ENCODE peak calls at places on chromosome 9, in four cellular contexts. X, J, T and O are unnamed samples.

GRCh38 chr9:110832916-110833315 is 164.3 kb downstream of the MUSK start:
- DNase-seq in T (peak; percentile 28), X (no peak), J (no peak), O (no peak)

GRCh38 chr9:98317134-98317857 is 61.8 kb upstream of the TBC1D2 start:
- DNase-seq in T (peak; percentile 67), J (no peak), X (no peak), O (no peak)

GRCh38 chr9:133351908-133352634 is 4.1 kb downstream of the RPL7A start:
- DNase-seq in J (peak; percentile 85), T (peak; percentile 73), X (no peak), O (peak; percentile 12)

GRCh38 chr9:19641046-19641445 is 147.8 kb downstream of the SLC24A2 start:
- DNase-seq in J (peak; percentile 25), X (peak; percentile 21), T (peak; percentile 1), O (no peak)

GRCh38 chr9:125190371-125190801 is 783 bp upstream of the PPP6C start:
- DNase-seq in J (no peak), X (peak; percentile 24), T (no peak), O (no peak)

GRCh38 chr9:70566066-70566465 is 151.6 kb upstream of the KLF9 start:
- DNase-seq in T (no peak), X (peak; percentile 27), J (no peak), O (no peak)

GRCh38 chr9:81519816-81520215 is 169.5 kb downstream of the TLE1 start:
- DNase-seq in X (no peak), J (no peak), T (no peak), O (no peak)

GRCh38 chr9:32483343-32483742 is 42.7 kb downstream of the RIGI start:
- DNase-seq in J (no peak), T (no peak), X (no peak), O (no peak)

GRCh38 chr9:343773-344172 is 129.1 kb downstream of the DOCK8 start:
- DNase-seq in T (no peak), X (no peak), J (no peak), O (no peak)

GRCh38 chr9:119544492-119544891 is 175.3 kb upstream of the BRINP1 start:
- DNase-seq in X (no peak), T (no peak), J (no peak), O (no peak)

GRCh38 chr9:137764981-137765380 is 112.6 kb upstream of the CACNA1B start:
- DNase-seq in T (no peak), X (no peak), J (no peak), O (no peak)

GRCh38 chr9:89638897-89639296 is 34.1 kb downstream of the GADD45G start:
- DNase-seq in X (no peak), J (no peak), T (no peak), O (no peak)

GRCh38 chr9:19934301-19934868 is 145.5 kb upstream of the SLC24A2 start:
- DNase-seq in X (no peak), T (peak; percentile 37), J (peak; percentile 75), O (no peak)

GRCh38 chr9:76018767-76019166 is 128.3 kb downstream of the PCSK5 start:
- DNase-seq in J (no peak), X (no peak), T (no peak), O (no peak)

GRCh38 chr9:96317335-96317980 is 15.5 kb upstream of the HSD17B3 start:
- DNase-seq in T (peak; percentile 54), X (peak; percentile 34), J (peak; percentile 65), O (peak; percentile 39)

GRCh38 chr9:136829981-136830885 is 12.0 kb upstream of the AJM1 start:
- DNase-seq in J (no peak), T (no peak), X (no peak), O (no peak)

GRCh38 chr9:127035948-127036347 is 86.5 kb downstream of the ANGPTL2 start:
- DNase-seq in J (no peak), X (no peak), T (no peak), O (no peak)

GRCh38 chr9:27572036-27572435 is 1.2 kb downstream of the C9orf72 start:
- DNase-seq in J (no peak), X (no peak), T (no peak), O (no peak)

GRCh38 chr9:127923046-127923445 is 6.2 kb upstream of the ST6GALNAC4 start:
- DNase-seq in X (no peak), J (peak; percentile 90), T (no peak), O (no peak)

GRCh38 chr9:137605146-137606004 is at the start of gene ARRDC1:
- DNase-seq in X (peak; percentile 53), J (peak; percentile 100), T (peak; percentile 95), O (peak; percentile 88)

GRCh38 chr9:114233806-114234205 is 78.5 kb downstream of the COL27A1 start:
- DNase-seq in J (no peak), T (no peak), X (no peak), O (no peak)

GRCh38 chr9:119117409-119117808 is 251.8 kb downstream of the BRINP1 start:
- DNase-seq in X (no peak), T (no peak), J (no peak), O (no peak)

GRCh38 chr9:132998861-132999635 is 20.6 kb downstream of the GFI1B start:
- DNase-seq in T (no peak), X (no peak), J (peak; percentile 54), O (no peak)

GRCh38 chr9:96067004-96067403 is 191.5 kb downstream of the ERCC6L2 start:
- DNase-seq in J (no peak), T (no peak), X (no peak), O (no peak)